ENCODE peak calls at places on chromosomes 6 and 20, in ten cellular contexts. I is stimulated activated naive B cell treated with anti-CD40 and anti-IgM and Interleukin-4, amounts not matched to agents 10 μg/mL and 1 μg/mL and 100 μg/mL, for 72 hours; E is amniotic stem cell; U is stimulated activated CD4-positive, alpha-beta T cell treated with anti-CD3 and anti-CD28 coated beads, Interleukin-2, amount 100 ng/mL, for 48 hours; G is AG10803; Q is naive B cell; V is GM12891; N is heart right ventricle; O is activated effector memory CD4-positive, alpha-beta T cell treated with Interleukin-2 at 50 U/mL for 16 hours; M is mesendoderm. W is an unnamed sample.

GRCh38 chr20:2032168-2032567 is 38.3 kb upstream of the PDYN start:
- DNase-seq in I (no peak), E (no peak), U (no peak), G (peak), Q (no peak), V (no peak), N (no peak), O (no peak), M (peak), W (no peak)

GRCh38 chr6:98839788-98840361 is 5.5 kb downstream of the POU3F2 start:
- DNase-seq in I (no peak), E (no peak), U (no peak), G (peak), Q (no peak), V (no peak), N (no peak), O (no peak), M (peak), W (no peak)

GRCh38 chr6:117555882-117556498 is 46.3 kb downstream of the GOPC start:
- DNase-seq in I (no peak), E (no peak), U (peak), G (peak), Q (peak), V (no peak), N (peak), O (peak), M (no peak), W (no peak)

GRCh38 chr20:5393218-5393870 is 76.6 kb upstream of the PROKR2 start:
- DNase-seq in I (no peak), E (no peak), U (no peak), G (no peak), Q (no peak), V (no peak), N (no peak), O (no peak), M (peak), W (no peak)

GRCh38 chr6:169005141-169005540 is 248.5 kb downstream of the THBS2 start:
- DNase-seq in I (no peak), E (no peak), U (no peak), G (no peak), Q (no peak), V (no peak), N (no peak), O (no peak), M (no peak), W (no peak)

GRCh38 chr20:2699775-2700413 is 7.3 kb downstream of the EBF4 start:
- DNase-seq in I (no peak), E (no peak), U (no peak), G (no peak), Q (no peak), V (no peak), N (no peak), O (no peak), M (no peak), W (no peak)

GRCh38 chr6:7262746-7263335 is 50.2 kb downstream of the SSR1 start:
- DNase-seq in I (no peak), E (no peak), U (no peak), G (no peak), Q (no peak), V (no peak), N (no peak), O (no peak), M (no peak), W (no peak)

GRCh38 chr20:36720510-36720909 is 25.4 kb downstream of the NDRG3 start:
- DNase-seq in I (no peak), E (no peak), U (no peak), G (no peak), Q (no peak), V (no peak), N (no peak), O (no peak), M (no peak), W (no peak)

GRCh38 chr6:69097948-69098347 is 462.9 kb downstream of the ADGRB3 start:
- DNase-seq in I (no peak), E (no peak), U (no peak), G (no peak), Q (no peak), V (no peak), N (no peak), O (no peak), M (no peak), W (no peak)

GRCh38 chr6:53811082-53811481 is 16.3 kb downstream of the LRRC1 start:
- DNase-seq in I (no peak), E (no peak), U (no peak), G (peak), Q (no peak), V (no peak), N (no peak), O (no peak), M (peak), W (no peak)

GRCh38 chr20:62679978-62680589 is 28.6 kb upstream of the NTSR1 start:
- DNase-seq in I (no peak), E (no peak), U (no peak), G (no peak), Q (no peak), V (no peak), N (no peak), O (no peak), M (no peak), W (no peak)

GRCh38 chr20:34710568-34710839 is 6.4 kb downstream of the TP53INP2 start:
- DNase-seq in I (no peak), E (no peak), U (no peak), G (no peak), Q (no peak), V (no peak), N (no peak), O (no peak), M (no peak), W (no peak)

GRCh38 chr6:36577298-36577697 is 16.9 kb upstream of the SRSF3 start:
- DNase-seq in I (no peak), E (no peak), U (no peak), G (peak), Q (no peak), V (no peak), N (no peak), O (no peak), M (no peak), W (peak)

GRCh38 chr20:59949911-59950310 is 8.3 kb upstream of the CDH26 start:
- DNase-seq in I (no peak), E (no peak), U (no peak), G (no peak), Q (no peak), V (no peak), N (no peak), O (no peak), M (no peak), W (no peak)

GRCh38 chr20:32447136-32448027 is 89.3 kb downstream of the ASXL1 start:
- DNase-seq in I (no peak), E (no peak), U (no peak), G (no peak), Q (no peak), V (no peak), N (no peak), O (no peak), M (no peak), W (no peak)

GRCh38 chr6:159044899-159045727 is at the start of gene TAGAP:
- DNase-seq in I (peak), E (no peak), U (peak), G (peak), Q (peak), V (peak), N (peak), O (peak), M (no peak), W (no peak)

GRCh38 chr6:148999501-148999900 is 252.7 kb downstream of the UST start:
- DNase-seq in I (no peak), E (no peak), U (no peak), G (peak), Q (no peak), V (no peak), N (no peak), O (no peak), M (no peak), W (no peak)

GRCh38 chr20:41222703-41223102 is 85.4 kb downstream of the PLCG1 start:
- DNase-seq in I (no peak), E (peak), U (no peak), G (peak), Q (no peak), V (no peak), N (no peak), O (no peak), M (no peak), W (no peak)

GRCh38 chr6:144413418-144413817 is 128.3 kb downstream of the UTRN start:
- DNase-seq in I (no peak), E (no peak), U (no peak), G (no peak), Q (no peak), V (no peak), N (no peak), O (no peak), M (no peak), W (no peak)

GRCh38 chr6:9172096-9172495 is 736.8 kb upstream of the SLC35B3 start:
- DNase-seq in I (no peak), E (no peak), U (no peak), G (no peak), Q (no peak), V (no peak), N (no peak), O (no peak), M (no peak), W (no peak)

GRCh38 chr6:4872841-4873240 is 96.6 kb downstream of the CDYL start:
- DNase-seq in I (no peak), E (no peak), U (no peak), G (no peak), Q (no peak), V (no peak), N (no peak), O (no peak), M (no peak), W (no peak)